ENCODE peak calls at places on chromosome 6, in eight cellular contexts. C is ascending aorta, Q is Panc1, I is cardiac muscle cell, K is heart left ventricle, E is endothelial cell of umbilical vein, A is psoas muscle, S is A549. Z is an unnamed sample.

GRCh38 chr6:170160628-170161611 is 130.0 kb downstream of the DLL1 start:
- DNase-seq in S (no peak), E (no peak), A (no peak), Q (no peak), K (no peak), C (no peak), I (no peak), Z (no peak)

GRCh38 chr6:140436023-140436811 is 1061.8 kb upstream of the CITED2 start:
- DNase-seq in E (no peak), Q (no peak), I (peak), K (no peak), S (no peak), A (no peak), C (no peak), Z (no peak)

GRCh38 chr6:1910621-1911407 is 301.1 kb downstream of the FOXC1 start:
- DNase-seq in A (no peak), E (peak), I (no peak), Q (no peak), S (no peak), K (no peak), C (no peak), Z (no peak)

GRCh38 chr6:32943864-32944263 is 3.0 kb upstream of the HLA-DMB start:
- DNase-seq in Q (no peak), E (no peak), K (no peak), S (no peak), A (no peak), C (no peak), I (no peak), Z (no peak)

GRCh38 chr6:137217801-137218472 is 1.2 kb downstream of the IFNGR1 start:
- DNase-seq in K (no peak), A (no peak), C (peak), I (no peak), E (peak), Q (no peak), S (no peak), Z (peak)

GRCh38 chr6:134035823-134036296 is 16.6 kb downstream of the SLC2A12 start:
- DNase-seq in Q (peak), K (no peak), A (no peak), S (peak), C (no peak), I (peak), E (peak), Z (peak)

GRCh38 chr6:14273196-14273595 is 155.6 kb downstream of the CD83 start:
- DNase-seq in C (no peak), Q (no peak), E (no peak), A (no peak), S (no peak), K (no peak), I (no peak), Z (no peak)

GRCh38 chr6:93675856-93676255 is 256.5 kb upstream of the EPHA7 start:
- DNase-seq in K (no peak), E (no peak), C (no peak), A (no peak), S (no peak), Q (no peak), I (no peak), Z (no peak)

GRCh38 chr6:69487688-69488087 is 309.1 kb downstream of the LMBRD1 start:
- DNase-seq in Q (no peak), I (no peak), E (no peak), A (no peak), K (no peak), C (no peak), S (no peak), Z (no peak)

GRCh38 chr6:80215063-80215462 is 108.6 kb downstream of the BCKDHB start:
- DNase-seq in I (no peak), K (no peak), Q (no peak), S (no peak), A (no peak), C (no peak), E (peak), Z (no peak)

GRCh38 chr6:154962751-154963150 is 32.4 kb upstream of the TIAM2 start:
- DNase-seq in K (no peak), A (no peak), E (peak), Q (peak), C (no peak), S (peak), I (peak), Z (no peak)

GRCh38 chr6:166940643-166941068 is 15.7 kb downstream of the RNASET2 start:
- DNase-seq in C (no peak), S (peak), K (no peak), E (no peak), I (no peak), A (no peak), Q (peak), Z (no peak)

GRCh38 chr6:110329729-110330436 is 28.3 kb downstream of the METTL24 start:
- DNase-seq in K (no peak), I (peak), C (no peak), A (no peak), Q (no peak), S (no peak), E (peak), Z (no peak)

GRCh38 chr6:119757467-119757866 is 407.9 kb upstream of the MAN1A1 start:
- DNase-seq in K (no peak), I (no peak), Q (no peak), A (no peak), E (no peak), C (no peak), S (no peak), Z (no peak)

GRCh38 chr6:18997375-18997826 is 610.3 kb downstream of the RNF144B start:
- DNase-seq in C (no peak), S (peak), A (no peak), E (peak), Q (peak), I (peak), K (no peak), Z (no peak)

GRCh38 chr6:5782783-5783567 is 223.8 kb downstream of the NRN1 start:
- DNase-seq in S (no peak), I (no peak), C (no peak), K (peak), Q (no peak), E (no peak), A (peak), Z (peak)

GRCh38 chr6:3260296-3260695 is 1.5 kb downstream of the PSMG4 start:
- DNase-seq in C (no peak), A (no peak), S (no peak), Q (no peak), K (no peak), E (no peak), I (no peak), Z (no peak)

GRCh38 chr6:100472674-100473073 is 8.0 kb upstream of the SIM1 start:
- DNase-seq in C (no peak), S (no peak), K (no peak), Q (no peak), A (no peak), I (no peak), E (no peak), Z (no peak)

GRCh38 chr6:152401978-152402377 is 235.2 kb downstream of the SYNE1 start:
- DNase-seq in A (no peak), K (no peak), C (no peak), S (peak), E (peak), I (no peak), Q (no peak), Z (no peak)

GRCh38 chr6:358432-358831 is 33.1 kb upstream of the IRF4 start:
- DNase-seq in S (no peak), Q (no peak), K (no peak), A (no peak), I (no peak), C (no peak), E (no peak), Z (no peak)

GRCh38 chr6:169997187-169997929 is 245.9 kb downstream of the ERMARD start:
- DNase-seq in A (no peak), I (no peak), Q (no peak), K (no peak), E (no peak), S (no peak), C (no peak), Z (no peak)

GRCh38 chr6:158999154-158999668 is 791 bp downstream of the RSPH3 start:
- DNase-seq in I (peak), Q (no peak), S (peak), E (peak), C (no peak), A (no peak), K (no peak), Z (no peak)

GRCh38 chr6:340991-341827 is 48.9 kb downstream of the DUSP22 start:
- DNase-seq in K (peak), S (no peak), E (no peak), Q (no peak), I (no peak), C (no peak), A (no peak), Z (no peak)

GRCh38 chr6:81751388-81752083 is 945 bp downstream of the TENT5A start:
- DNase-seq in I (peak), Q (no peak), C (no peak), S (peak), K (peak), E (peak), A (peak), Z (peak)

GRCh38 chr6:3392059-3392458 is 64.8 kb downstream of the SLC22A23 start:
- DNase-seq in C (no peak), Q (no peak), E (no peak), K (no peak), I (no peak), A (no peak), S (no peak), Z (no peak)

GRCh38 chr6:145233955-145234354 is 501.4 kb downstream of the EPM2A start:
- DNase-seq in A (no peak), E (no peak), S (no peak), C (no peak), K (no peak), I (no peak), Q (no peak), Z (no peak)

GRCh38 chr6:166935353-166935752 is 21.0 kb downstream of the RNASET2 start:
- DNase-seq in S (no peak), C (no peak), I (peak), E (no peak), Q (no peak), K (no peak), A (no peak), Z (no peak)

GRCh38 chr6:48315051-48315719 is 204.2 kb upstream of the PTCHD4 start:
- DNase-seq in S (no peak), Q (no peak), E (no peak), A (no peak), C (no peak), I (no peak), K (no peak), Z (no peak)

GRCh38 chr6:143758551-143758950 is 80.8 kb downstream of the PHACTR2 start:
- DNase-seq in I (no peak), S (no peak), C (no peak), K (no peak), E (no peak), A (no peak), Q (no peak), Z (no peak)

GRCh38 chr6:109447878-109448555 is 7.5 kb downstream of the SMPD2 start:
- DNase-seq in I (peak), Q (no peak), S (no peak), E (no peak), A (no peak), K (no peak), C (no peak), Z (no peak)

GRCh38 chr6:90890681-90891337 is 303.9 kb upstream of the MAP3K7 start:
- DNase-seq in I (peak), C (no peak), A (no peak), E (no peak), Q (no peak), S (no peak), K (no peak), Z (no peak)

GRCh38 chr6:68641172-68641571 is 6.1 kb downstream of the ADGRB3 start:
- DNase-seq in K (no peak), E (no peak), I (no peak), Q (no peak), S (no peak), A (no peak), C (no peak), Z (no peak)

GRCh38 chr6:130069471-130069870 is 51.1 kb downstream of the L3MBTL3 start:
- DNase-seq in K (no peak), Q (no peak), E (no peak), S (no peak), I (no peak), C (no peak), A (no peak), Z (no peak)

GRCh38 chr6:124857746-124858145 is 104.5 kb upstream of the RNF217 start:
- DNase-seq in Q (no peak), I (no peak), C (no peak), K (no peak), A (no peak), S (no peak), E (no peak), Z (no peak)

GRCh38 chr6:124858564-124858963 is 103.7 kb upstream of the RNF217 start:
- DNase-seq in I (no peak), K (no peak), S (no peak), E (no peak), A (no peak), Q (no peak), C (no peak), Z (no peak)

GRCh38 chr6:124859366-124859765 is 102.9 kb upstream of the RNF217 start:
- DNase-seq in A (no peak), K (no peak), S (no peak), I (no peak), E (no peak), Q (no peak), C (no peak), Z (no peak)

DNA sequence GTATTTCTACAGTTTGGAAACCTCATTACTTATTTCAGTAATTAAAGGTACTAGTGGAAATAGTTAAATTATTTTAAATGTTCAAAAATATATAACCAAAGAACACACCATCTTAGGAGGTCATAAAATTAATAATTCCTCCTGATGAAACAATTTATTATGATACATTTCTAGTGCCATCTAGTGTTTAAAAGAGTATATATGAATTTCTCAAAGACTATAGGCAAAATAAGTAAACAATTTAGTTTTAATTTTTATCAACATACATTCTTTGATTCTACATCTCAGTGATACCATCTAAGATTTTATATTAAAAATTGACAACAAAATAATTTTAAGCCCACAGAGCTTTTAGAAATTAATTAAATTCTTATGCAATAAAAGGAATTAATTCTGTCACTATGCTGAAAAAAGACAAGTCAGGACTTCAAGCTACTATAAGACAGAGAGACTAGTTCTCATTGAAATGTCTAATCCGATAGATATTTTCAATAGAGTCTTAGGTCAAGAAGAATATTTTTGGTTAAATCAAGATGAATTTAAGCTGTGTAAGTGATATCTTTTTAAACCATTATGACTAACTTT is 107.8 kb upstream of the RNF217 start:
- DNase-seq in K (no peak), I (peak), Q (no peak), S (no peak), C (no peak), A (no peak), E (peak), Z (no peak)
- TF ChIP-seq CTCF in K (peak), I (peak), Q (peak), S (peak), C (no peak), A (peak), E (no peak), Z (no peak)

GRCh38 chr6:6891074-6891754 is 216.5 kb upstream of the RREB1 start:
- DNase-seq in Q (no peak), E (no peak), C (no peak), A (no peak), S (no peak), K (no peak), I (no peak), Z (no peak)
- H3K27ac ChIP-seq in Q (no peak), E (no peak), C (no peak), A (peak), S (no peak), K (peak), I (no peak), Z (peak)

GRCh38 chr6:160039441-160039840 is 70.6 kb downstream of the IGF2R start:
- DNase-seq in K (no peak), A (no peak), S (no peak), E (no peak), I (no peak), Q (no peak), C (no peak), Z (no peak)
- H3K4me3 ChIP-seq in K (no peak), A (no peak), S (no peak), E (no peak), I (no peak), Q (no peak), C (no peak), Z (no peak)

GRCh38 chr6:11766056-11766455 is 12.5 kb downstream of the ADTRP start:
- DNase-seq in S (no peak), I (peak), A (no peak), Q (no peak), E (peak), C (no peak), K (no peak), Z (no peak)
- TF ChIP-seq CTCF in S (no peak), I (peak), A (no peak), Q (no peak), E (no peak), C (no peak), K (no peak), Z (no peak)

GRCh38 chr6:30394139-30394538 is 49.2 kb downstream of the RPP21 start:
- DNase-seq in Q (no peak), A (no peak), I (no peak), K (no peak), C (no peak), E (no peak), S (no peak), Z (no peak)

GRCh38 chr6:30396833-30397479 is 52.0 kb downstream of the RPP21 start:
- DNase-seq in S (peak), C (peak), K (peak), A (peak), Q (peak), E (peak), I (peak), Z (peak)

GRCh38 chr6:30399390-30400058 is 54.6 kb downstream of the RPP21 start:
- DNase-seq in A (no peak), K (no peak), E (no peak), Q (no peak), I (peak), C (no peak), S (no peak), Z (no peak)

GRCh38 chr6:30397697-30398096 is 52.7 kb downstream of the RPP21 start:
- DNase-seq in I (no peak), A (no peak), K (no peak), Q (no peak), S (no peak), E (no peak), C (no peak), Z (no peak)
- H3K27ac ChIP-seq in I (no peak), A (no peak), K (no peak), Q (no peak), S (no peak), E (no peak), C (no peak), Z (no peak)

DNA sequence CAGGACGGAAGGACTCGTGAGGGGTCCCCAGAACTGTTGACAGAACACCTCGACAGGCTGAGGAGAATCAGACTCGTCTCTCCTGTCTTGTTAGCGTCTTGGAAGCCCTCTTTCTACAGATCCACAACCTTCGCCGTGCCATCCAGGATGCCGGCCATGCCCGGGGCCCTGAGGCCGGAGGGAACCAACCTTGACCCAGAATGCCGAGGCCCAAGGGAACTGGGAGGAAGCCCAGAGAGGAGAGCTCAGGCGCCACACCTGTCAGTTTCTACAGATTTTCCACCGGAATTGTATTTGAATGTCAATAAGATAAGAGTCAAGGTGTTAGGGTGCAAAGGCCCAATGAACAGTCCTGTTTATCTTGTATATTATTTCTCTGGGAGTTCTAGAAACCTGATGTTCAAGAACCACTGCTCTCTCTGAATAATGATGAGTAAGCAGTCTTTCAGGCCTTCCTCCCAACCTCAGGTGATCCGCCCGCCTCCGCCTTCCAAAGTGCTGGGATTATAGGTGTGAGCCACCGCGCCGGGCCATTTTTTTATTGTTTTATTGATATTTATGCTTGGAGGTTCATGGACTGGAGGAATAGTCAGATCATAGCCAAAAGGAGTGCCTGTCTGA is 804 bp upstream of the ME1 start:
- DNase-seq in Q (no peak), K (no peak), C (no peak), E (no peak), A (peak), I (no peak), S (no peak), Z (no peak)
- H3K4me3 ChIP-seq in Q (peak), K (peak), C (peak), E (no peak), A (peak), I (no peak), S (peak), Z (peak)

DNA sequence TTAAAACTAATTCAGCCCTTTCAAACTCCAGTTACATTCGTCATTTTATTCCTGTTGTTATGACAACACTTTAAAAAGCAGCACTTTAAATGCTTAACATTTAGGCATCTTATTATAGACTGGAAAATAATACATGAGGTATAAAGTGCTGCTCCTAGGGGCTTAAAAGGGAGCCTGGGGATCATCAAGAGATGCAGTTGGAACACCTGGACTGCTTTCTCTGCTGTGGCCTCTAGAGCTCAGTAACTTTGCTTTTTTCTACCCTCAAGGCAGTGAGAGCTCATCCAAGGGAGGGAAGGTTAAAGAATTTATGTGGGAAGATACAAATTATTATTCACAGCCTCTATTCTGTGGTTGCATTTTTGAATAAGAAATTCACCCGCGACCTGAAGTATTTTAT is 46.8 kb downstream of the RIPOR2 start:
- DNase-seq in Q (no peak), E (no peak), S (no peak), K (no peak), I (no peak), C (no peak), A (no peak), Z (no peak)
- TF ChIP-seq CTCF in Q (no peak), E (no peak), S (no peak), K (no peak), I (no peak), C (no peak), A (no peak), Z (no peak)